ENCODE peak calls at places on chromosomes 2 and 18, in ten cellular contexts. E is GM19239; I is neuronal stem cell; B is D341Med; Y is fibroblast of lung; X is MCF 10A; Q is T-helper 1 cell; P is chondrocyte; M is activated T-cell treated with anti-CD3 and anti-CD28 coated beads, Interleukin-2, amount 50 U/mL, for 24 hours; N is NCI-H2171 treated with DMSO at 0.1 percent for 48 hours. K is an unnamed sample.

GRCh38 chr2:168920504-168921157 is 19.5 kb downstream of the G6PC2 start:
- DNase-seq in I (peak), N (peak), M (no peak), E (peak), Y (peak), Q (no peak), X (peak), B (peak), P (no peak), K (no peak)

GRCh38 chr18:6054443-6054842 is 159.1 kb upstream of the TMEM200C start:
- DNase-seq in Y (no peak), B (no peak), I (no peak), P (no peak), M (no peak), X (no peak), N (no peak), Q (no peak), E (no peak), K (no peak)

GRCh38 chr2:101821828-101822458 is 124.4 kb downstream of the MAP4K4 start:
- DNase-seq in E (no peak), Q (no peak), M (no peak), N (no peak), I (no peak), X (no peak), B (no peak), P (no peak), Y (no peak), K (no peak)

GRCh38 chr18:65753520-65753919 is 2.7 kb downstream of the CDH7 start:
- DNase-seq in B (peak), Q (no peak), P (no peak), I (peak), N (peak), X (peak), Y (peak), M (no peak), E (no peak), K (no peak)

GRCh38 chr2:101678379-101678778 is 19.1 kb upstream of the MAP4K4 start:
- DNase-seq in B (no peak), I (no peak), E (no peak), Q (no peak), Y (no peak), X (no peak), P (no peak), N (no peak), M (no peak), K (no peak)

GRCh38 chr2:74464406-74464805 is 776 bp downstream of the MOGS start:
- DNase-seq in Y (no peak), P (no peak), Q (no peak), I (no peak), N (no peak), M (no peak), X (no peak), B (peak), E (no peak), K (no peak)

GRCh38 chr2:167331636-167332232 is 443.5 kb downstream of the XIRP2 start:
- DNase-seq in M (no peak), P (no peak), Y (no peak), X (peak), B (peak), E (no peak), Q (no peak), I (peak), N (no peak), K (no peak)

GRCh38 chr2:158204741-158205165 is 103.1 kb downstream of the UPP2 start:
- DNase-seq in M (no peak), I (no peak), X (no peak), Y (peak), N (no peak), Q (no peak), P (peak), B (no peak), E (no peak), K (no peak)

GRCh38 chr2:99572380-99572779 is 82.6 kb upstream of the REV1 start:
- DNase-seq in I (no peak), M (no peak), Y (no peak), Q (no peak), N (peak), P (no peak), B (no peak), X (peak), E (no peak), K (no peak)

GRCh38 chr2:127067620-127068350 is 39.2 kb downstream of the BIN1 start:
- DNase-seq in B (peak), N (peak), Y (peak), Q (peak), E (peak), M (peak), I (peak), X (peak), P (no peak), K (peak)

GRCh38 chr18:26479065-26479685 is 69.2 kb downstream of the KCTD1 start:
- DNase-seq in X (no peak), N (no peak), B (no peak), Y (no peak), I (no peak), Q (no peak), M (no peak), E (no peak), P (no peak), K (no peak)

GRCh38 chr2:52017836-52018235 is 985.9 kb upstream of the NRXN1 start:
- DNase-seq in B (no peak), E (no peak), M (no peak), Q (no peak), X (no peak), N (no peak), P (no peak), I (no peak), Y (no peak), K (no peak)

GRCh38 chr18:32930695-32931301 is 158.0 kb upstream of the KLHL14 start:
- DNase-seq in P (no peak), I (peak), B (peak), N (peak), E (peak), Q (no peak), X (peak), M (no peak), Y (peak), K (no peak)

GRCh38 chr2:188079176-188079575 is 212.5 kb upstream of the GULP1 start:
- DNase-seq in E (no peak), M (no peak), I (no peak), Y (peak), P (no peak), X (peak), B (no peak), N (no peak), Q (no peak), K (no peak)

GRCh38 chr2:98298685-98299180 is 47.5 kb upstream of the CNGA3 start:
- DNase-seq in P (no peak), E (no peak), Y (no peak), M (no peak), N (no peak), Q (no peak), X (no peak), B (no peak), I (no peak), K (no peak)

GRCh38 chr2:41933585-41934322 is 114.1 kb upstream of the PKDCC start:
- DNase-seq in P (no peak), X (peak), M (no peak), Y (peak), E (no peak), N (no peak), B (no peak), Q (no peak), I (no peak), K (no peak)

GRCh38 chr2:112031916-112032582 is 23.0 kb upstream of the TMEM87B start:
- DNase-seq in E (no peak), M (no peak), B (no peak), X (peak), Y (peak), P (no peak), N (peak), I (no peak), Q (no peak), K (no peak)

GRCh38 chr2:75222527-75222926 is 23.2 kb upstream of the TACR1 start:
- DNase-seq in B (no peak), N (no peak), M (no peak), I (no peak), P (no peak), Q (no peak), X (no peak), E (no peak), Y (no peak), K (no peak)

GRCh38 chr2:171807831-171808393 is 86.1 kb downstream of the SLC25A12 start:
- DNase-seq in X (peak), B (no peak), I (no peak), P (no peak), N (no peak), Q (no peak), Y (no peak), E (no peak), M (no peak), K (no peak)

GRCh38 chr2:205660521-205661124 is 21.7 kb upstream of the NRP2 start:
- DNase-seq in Y (peak), I (no peak), P (no peak), N (peak), M (peak), X (peak), B (no peak), E (no peak), Q (peak), K (no peak)

GRCh38 chr18:22282311-22283235 is 113.2 kb downstream of the GATA6 start:
- DNase-seq in X (peak), Y (peak), N (peak), Q (no peak), B (no peak), P (no peak), M (peak), E (no peak), I (no peak), K (no peak)

GRCh38 chr2:228649447-228649846 is 468.0 kb upstream of the SPHKAP start:
- DNase-seq in E (no peak), I (no peak), B (no peak), X (no peak), M (no peak), P (no peak), Q (no peak), N (no peak), Y (no peak), K (no peak)

GRCh38 chr2:11073251-11073650 is 82.0 kb upstream of the SLC66A3 start:
- DNase-seq in E (no peak), I (peak), Y (peak), M (no peak), X (peak), P (no peak), N (no peak), Q (no peak), B (peak), K (peak)

GRCh38 chr2:78553866-78554647 is 471.4 kb upstream of the REG3G start:
- DNase-seq in N (no peak), P (no peak), Y (no peak), M (no peak), B (no peak), X (no peak), Q (no peak), I (no peak), E (no peak), K (no peak)

GRCh38 chr2:28707592-28707991 is 44.0 kb upstream of the PPP1CB start:
- DNase-seq in Y (no peak), N (no peak), E (no peak), M (no peak), Q (no peak), B (no peak), P (no peak), I (no peak), X (no peak), K (no peak)

GRCh38 chr2:128644745-128645256 is 326.1 kb upstream of the HS6ST1 start:
- DNase-seq in I (peak), X (no peak), P (no peak), M (no peak), Q (no peak), B (peak), E (no peak), N (no peak), Y (peak), K (peak)

GRCh38 chr2:45190481-45190880 is 181.2 kb upstream of the SIX2 start:
- DNase-seq in B (no peak), M (no peak), P (no peak), E (no peak), N (no peak), X (peak), Y (peak), Q (no peak), I (no peak), K (peak)

GRCh38 chr2:11482473-11483031 is 16.6 kb upstream of the E2F6 start:
- DNase-seq in P (no peak), Q (no peak), X (no peak), M (no peak), N (no peak), Y (no peak), B (peak), I (peak), E (no peak), K (no peak)

GRCh38 chr2:180625006-180625844 is 355.2 kb upstream of the UBE2E3 start:
- DNase-seq in P (no peak), B (no peak), X (peak), Y (peak), M (no peak), Q (no peak), E (no peak), N (no peak), I (no peak), K (no peak)

GRCh38 chr2:28901202-28901601 is 6.7 kb downstream of the WDR43 start:
- DNase-seq in M (no peak), Q (no peak), E (no peak), X (no peak), P (no peak), B (no peak), N (no peak), I (no peak), Y (no peak), K (no peak)

GRCh38 chr2:53353372-53354111 is 414.1 kb upstream of the CHAC2 start:
- DNase-seq in B (no peak), Q (no peak), M (no peak), E (no peak), P (no peak), N (peak), Y (peak), I (peak), X (peak), K (no peak)